ENCODE peak calls at places on chromosomes 12 and 14, in four cellular contexts. One of them, this sample, is unnamed.

GRCh38 chr14:100010679-100011078 is 54.5 kb upstream of the EVL start:
- DNase-seq in adrenal gland: no peak
- DNase-seq in esophagus squamous epithelium: no peak
- DNase-seq in heart left ventricle: no peak
- DNase-seq in this sample: no peak

GRCh38 chr12:53200458-53201169 is 6.4 kb downstream of the ITGB7 start:
- DNase-seq in adrenal gland: no peak
- DNase-seq in esophagus squamous epithelium: no peak
- DNase-seq in heart left ventricle: no peak
- DNase-seq in this sample: no peak

GRCh38 chr12:58917699-58918334 is 2.5 kb downstream of the LRIG3 start:
- DNase-seq in adrenal gland: no peak
- DNase-seq in esophagus squamous epithelium: no peak
- DNase-seq in heart left ventricle: no peak
- DNase-seq in this sample: no peak

GRCh38 chr14:54673193-54674121 is 106.5 kb downstream of the SAMD4A start:
- DNase-seq in adrenal gland: no peak
- DNase-seq in esophagus squamous epithelium: no peak
- DNase-seq in heart left ventricle: peak; percentile 43
- DNase-seq in this sample: no peak

GRCh38 chr12:60494249-60494648 is 898.4 kb downstream of the SLC16A7 start:
- DNase-seq in adrenal gland: no peak
- DNase-seq in esophagus squamous epithelium: no peak
- DNase-seq in heart left ventricle: no peak
- DNase-seq in this sample: no peak

GRCh38 chr14:45610303-45610702 is 357.3 kb upstream of the MIS18BP1 start:
- DNase-seq in adrenal gland: no peak
- DNase-seq in esophagus squamous epithelium: no peak
- DNase-seq in heart left ventricle: no peak
- DNase-seq in this sample: no peak

GRCh38 chr12:42172811-42173210 is 28.1 kb upstream of the GXYLT1 start:
- DNase-seq in adrenal gland: no peak
- DNase-seq in esophagus squamous epithelium: no peak
- DNase-seq in heart left ventricle: no peak
- DNase-seq in this sample: no peak

GRCh38 chr12:40236357-40236850 is 11.6 kb downstream of the LRRK2 start:
- DNase-seq in adrenal gland: no peak
- DNase-seq in esophagus squamous epithelium: no peak
- DNase-seq in heart left ventricle: no peak
- DNase-seq in this sample: no peak

GRCh38 chr14:57962293-57962996 is 96.6 kb upstream of the SLC35F4 start:
- DNase-seq in adrenal gland: no peak
- DNase-seq in esophagus squamous epithelium: no peak
- DNase-seq in heart left ventricle: no peak
- DNase-seq in this sample: peak; percentile 20

GRCh38 chr12:52321433-52321832 is 235 bp upstream of the KRT83 start:
- DNase-seq in adrenal gland: no peak
- DNase-seq in esophagus squamous epithelium: no peak
- DNase-seq in heart left ventricle: no peak
- DNase-seq in this sample: no peak

GRCh38 chr12:112349440-112349839 is 32.8 kb downstream of the HECTD4 start:
- DNase-seq in adrenal gland: no peak
- DNase-seq in esophagus squamous epithelium: no peak
- DNase-seq in heart left ventricle: no peak
- DNase-seq in this sample: no peak

GRCh38 chr12:6405963-6406362 is 22.0 kb downstream of the LTBR start:
- DNase-seq in adrenal gland: no peak
- DNase-seq in esophagus squamous epithelium: no peak
- DNase-seq in heart left ventricle: no peak
- DNase-seq in this sample: no peak

GRCh38 chr14:55130194-55130550 is 1.1 kb downstream of the LGALS3 start:
- DNase-seq in adrenal gland: no peak
- DNase-seq in esophagus squamous epithelium: no peak
- DNase-seq in heart left ventricle: no peak
- DNase-seq in this sample: peak; percentile 43

GRCh38 chr12:56998981-56999380 is 7.4 kb downstream of the ZBTB39 start:
- DNase-seq in adrenal gland: peak; percentile 53
- DNase-seq in esophagus squamous epithelium: no peak
- DNase-seq in heart left ventricle: no peak
- DNase-seq in this sample: no peak

GRCh38 chr14:49505026-49505766 is 81.0 kb downstream of the RPS29 start:
- DNase-seq in adrenal gland: no peak
- DNase-seq in esophagus squamous epithelium: no peak
- DNase-seq in heart left ventricle: no peak
- DNase-seq in this sample: no peak

GRCh38 chr14:88545256-88545655 is 9.6 kb downstream of the PTPN21 start:
- DNase-seq in adrenal gland: no peak
- DNase-seq in esophagus squamous epithelium: no peak
- DNase-seq in heart left ventricle: no peak
- DNase-seq in this sample: no peak

GRCh38 chr14:72700338-72701231 is 193.3 kb downstream of the DPF3 start:
- DNase-seq in adrenal gland: no peak
- DNase-seq in esophagus squamous epithelium: no peak
- DNase-seq in heart left ventricle: no peak
- DNase-seq in this sample: no peak

GRCh38 chr12:52005903-52006703 is 643 bp upstream of the TAMALIN start:
- DNase-seq in adrenal gland: peak; percentile 83
- DNase-seq in esophagus squamous epithelium: no peak
- DNase-seq in heart left ventricle: peak; percentile 68
- DNase-seq in this sample: no peak

GRCh38 chr14:100585448-100586152 is 1.6 kb downstream of the BEGAIN start:
- DNase-seq in adrenal gland: no peak
- DNase-seq in esophagus squamous epithelium: no peak
- DNase-seq in heart left ventricle: no peak
- DNase-seq in this sample: no peak

GRCh38 chr12:532908-533565 is 73.3 kb downstream of the B4GALNT3 start:
- DNase-seq in adrenal gland: no peak
- DNase-seq in esophagus squamous epithelium: no peak
- DNase-seq in heart left ventricle: no peak
- DNase-seq in this sample: no peak

GRCh38 chr14:39055786-39056474 is 47.1 kb downstream of the SEC23A start:
- DNase-seq in adrenal gland: no peak
- DNase-seq in esophagus squamous epithelium: no peak
- DNase-seq in heart left ventricle: no peak
- DNase-seq in this sample: no peak

GRCh38 chr12:4141344-4142270 is 132.0 kb upstream of the CCND2 start:
- DNase-seq in adrenal gland: no peak
- DNase-seq in esophagus squamous epithelium: no peak
- DNase-seq in heart left ventricle: peak; percentile 34
- DNase-seq in this sample: no peak

GRCh38 chr12:96570579-96570978 is 81.2 kb downstream of the CFAP54 start:
- DNase-seq in adrenal gland: no peak
- DNase-seq in esophagus squamous epithelium: no peak
- DNase-seq in heart left ventricle: no peak
- DNase-seq in this sample: no peak

GRCh38 chr14:28773917-28774691 is 7.5 kb downstream of the FOXG1 start:
- DNase-seq in adrenal gland: no peak
- DNase-seq in esophagus squamous epithelium: no peak
- DNase-seq in heart left ventricle: no peak
- DNase-seq in this sample: no peak

GRCh38 chr14:56798447-56799326 is 11.6 kb downstream of the OTX2 start:
- DNase-seq in adrenal gland: no peak
- DNase-seq in esophagus squamous epithelium: no peak
- DNase-seq in heart left ventricle: no peak
- DNase-seq in this sample: no peak

GRCh38 chr12:90333384-90333783 is 621.6 kb downstream of the CCER1 start:
- DNase-seq in adrenal gland: no peak
- DNase-seq in esophagus squamous epithelium: no peak
- DNase-seq in heart left ventricle: no peak
- DNase-seq in this sample: no peak

GRCh38 chr14:105301103-105301914 is 508 bp upstream of the BRF1 start:
- DNase-seq in adrenal gland: peak; percentile 99
- DNase-seq in esophagus squamous epithelium: peak; percentile 76
- DNase-seq in heart left ventricle: peak; percentile 98
- DNase-seq in this sample: peak; percentile 99
- TF ChIP-seq POLR2A in adrenal gland: peak; percentile 65
- TF ChIP-seq POLR2A in esophagus squamous epithelium: no peak
- TF ChIP-seq POLR2A in heart left ventricle: no peak
- TF ChIP-seq POLR2A in this sample: peak; percentile 56

DNA sequence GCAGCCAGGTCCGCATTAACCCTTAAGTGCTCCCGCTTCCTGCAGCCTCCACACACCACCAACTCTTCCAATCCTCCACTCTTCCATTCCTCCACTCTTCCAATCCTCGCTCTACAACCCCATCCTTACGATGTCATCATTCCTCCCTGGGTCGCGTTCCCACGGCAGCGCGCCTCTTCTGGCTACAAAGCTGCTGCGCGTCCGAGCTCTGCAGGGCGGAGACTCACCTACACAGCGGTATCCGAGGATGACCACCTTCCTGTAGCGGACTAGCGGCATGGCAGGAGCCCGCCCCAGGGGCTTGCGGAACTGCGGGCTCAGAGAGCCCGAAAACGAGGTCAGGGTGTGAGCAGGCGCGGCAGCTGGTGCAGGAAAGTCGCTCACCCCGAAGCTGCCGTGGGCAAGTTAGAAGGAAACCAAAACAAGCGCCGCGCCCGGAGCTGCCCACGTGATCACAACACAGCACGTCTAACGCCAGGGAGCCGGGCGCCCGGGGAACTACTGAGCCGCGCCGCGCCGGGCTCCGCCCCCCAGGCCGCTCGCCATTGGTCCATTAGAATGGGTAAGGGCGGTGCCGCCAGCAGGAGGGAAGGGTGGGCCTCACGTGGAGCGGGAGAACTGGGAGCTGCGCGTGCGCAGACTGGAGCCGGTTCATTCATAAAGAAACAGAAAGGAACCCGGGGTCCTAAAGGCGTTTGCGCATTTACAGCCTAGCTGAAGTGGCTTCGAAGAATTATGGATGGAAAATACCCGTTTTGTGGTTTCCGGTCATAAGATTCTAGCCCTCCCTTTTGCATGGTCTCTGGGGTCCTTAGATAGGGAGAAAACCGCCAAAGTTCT is at the start of gene RHEBL1:
- DNase-seq in adrenal gland: peak; percentile 99
- DNase-seq in esophagus squamous epithelium: peak; percentile 94
- DNase-seq in heart left ventricle: peak; percentile 99
- DNase-seq in this sample: peak; percentile 98
- TF ChIP-seq CTCF in adrenal gland: no peak
- TF ChIP-seq CTCF in esophagus squamous epithelium: no peak
- TF ChIP-seq CTCF in heart left ventricle: peak; percentile 13
- TF ChIP-seq CTCF in this sample: no peak

GRCh38 chr12:76374395-76375020 is 26.3 kb upstream of the BBS10 start:
- DNase-seq in adrenal gland: no peak
- DNase-seq in esophagus squamous epithelium: no peak
- DNase-seq in heart left ventricle: no peak
- DNase-seq in this sample: no peak

GRCh38 chr12:76383988-76384387 is 35.8 kb upstream of the BBS10 start:
- DNase-seq in adrenal gland: no peak
- DNase-seq in esophagus squamous epithelium: no peak
- DNase-seq in heart left ventricle: no peak
- DNase-seq in this sample: no peak

GRCh38 chr12:76375939-76376338 is 27.7 kb upstream of the BBS10 start:
- DNase-seq in adrenal gland: no peak
- DNase-seq in esophagus squamous epithelium: no peak
- DNase-seq in heart left ventricle: no peak
- DNase-seq in this sample: no peak

GRCh38 chr12:76375470-76375869 is 27.3 kb upstream of the BBS10 start:
- DNase-seq in adrenal gland: no peak
- DNase-seq in esophagus squamous epithelium: no peak
- DNase-seq in heart left ventricle: no peak
- DNase-seq in this sample: no peak

GRCh38 chr12:76379261-76379660 is 31.0 kb upstream of the BBS10 start:
- DNase-seq in adrenal gland: no peak
- DNase-seq in esophagus squamous epithelium: no peak
- DNase-seq in heart left ventricle: no peak
- DNase-seq in this sample: no peak
- TF ChIP-seq POLR2A in adrenal gland: no peak
- TF ChIP-seq POLR2A in esophagus squamous epithelium: no peak
- TF ChIP-seq POLR2A in heart left ventricle: no peak
- TF ChIP-seq POLR2A in this sample: no peak

DNA sequence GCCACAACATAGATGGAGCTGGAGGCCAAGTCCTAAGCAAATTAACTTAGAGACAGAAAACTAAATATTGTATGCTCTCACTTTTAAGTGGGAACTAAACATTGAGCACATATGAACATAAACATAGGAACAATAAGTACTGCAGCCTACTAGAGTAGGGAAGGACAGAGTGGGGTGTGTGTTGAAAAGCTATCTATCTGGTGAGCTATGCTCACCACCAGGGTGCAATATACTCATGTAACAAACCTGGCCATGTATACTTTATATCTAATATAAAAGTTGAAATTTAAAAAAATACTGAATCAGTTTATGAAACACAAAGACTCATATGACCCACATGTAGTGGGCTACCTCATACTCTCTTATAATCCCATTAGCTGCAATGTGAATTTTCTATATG is 1305.0 kb downstream of the LRFN5 start:
- DNase-seq in adrenal gland: no peak
- DNase-seq in esophagus squamous epithelium: no peak
- DNase-seq in heart left ventricle: no peak
- DNase-seq in this sample: no peak
- TF ChIP-seq CTCF in adrenal gland: no peak
- TF ChIP-seq CTCF in esophagus squamous epithelium: no peak
- TF ChIP-seq CTCF in heart left ventricle: no peak
- TF ChIP-seq CTCF in this sample: no peak

GRCh38 chr12:128790653-128791373 is 32.9 kb downstream of the SLC15A4 start:
- DNase-seq in adrenal gland: no peak
- DNase-seq in esophagus squamous epithelium: no peak
- DNase-seq in heart left ventricle: no peak
- DNase-seq in this sample: no peak

GRCh38 chr12:128791395-128792322 is 32.1 kb downstream of the SLC15A4 start:
- DNase-seq in adrenal gland: no peak
- DNase-seq in esophagus squamous epithelium: no peak
- DNase-seq in heart left ventricle: no peak
- DNase-seq in this sample: no peak

GRCh38 chr12:128789356-128789929 is 34.3 kb downstream of the SLC15A4 start:
- DNase-seq in adrenal gland: no peak
- DNase-seq in esophagus squamous epithelium: no peak
- DNase-seq in heart left ventricle: no peak
- DNase-seq in this sample: no peak

GRCh38 chr12:128792398-128792797 is 31.4 kb downstream of the SLC15A4 start:
- DNase-seq in adrenal gland: no peak
- DNase-seq in esophagus squamous epithelium: no peak
- DNase-seq in heart left ventricle: no peak
- DNase-seq in this sample: no peak

GRCh38 chr12:128790221-128790620 is 33.5 kb downstream of the SLC15A4 start:
- DNase-seq in adrenal gland: no peak
- DNase-seq in esophagus squamous epithelium: no peak
- DNase-seq in heart left ventricle: no peak
- DNase-seq in this sample: no peak
- TF ChIP-seq POLR2A in adrenal gland: no peak
- TF ChIP-seq POLR2A in esophagus squamous epithelium: no peak
- TF ChIP-seq POLR2A in heart left ventricle: no peak
- TF ChIP-seq POLR2A in this sample: no peak

GRCh38 chr12:126856958-126857357 is 1410.0 kb upstream of the TMEM132C start:
- DNase-seq in adrenal gland: no peak
- DNase-seq in esophagus squamous epithelium: no peak
- DNase-seq in heart left ventricle: no peak
- DNase-seq in this sample: no peak
- TF ChIP-seq CTCF in adrenal gland: no peak
- TF ChIP-seq CTCF in esophagus squamous epithelium: no peak
- TF ChIP-seq CTCF in heart left ventricle: no peak
- TF ChIP-seq CTCF in this sample: no peak

GRCh38 chr12:113422929-113423669 is 919 bp downstream of the SDSL start:
- DNase-seq in adrenal gland: no peak
- DNase-seq in esophagus squamous epithelium: no peak
- DNase-seq in heart left ventricle: no peak
- DNase-seq in this sample: no peak
- TF ChIP-seq POLR2A in adrenal gland: no peak
- TF ChIP-seq POLR2A in esophagus squamous epithelium: no peak
- TF ChIP-seq POLR2A in heart left ventricle: no peak
- TF ChIP-seq POLR2A in this sample: no peak

This sample was measured in uterus.